ENCODE peak calls at places on chromosomes 16 and 17, in nine cellular contexts. D is fibroblast of pulmonary artery, W is endothelial cell, P is lung, M is NB4, I is BE2C, J is HFFc6, L is GM20000, N is progenitor cell of endocrine pancreas. E is an unnamed sample.
A peak's percentile ranks its signal among the peaks of the same experiment; 100 is the strongest.

GRCh38 chr17:60851181-60851580 is 173.5 kb downstream of the BCAS3 start:
- DNase-seq in W (no peak), L (no peak), P (no peak), J (no peak), N (no peak), M (no peak), D (no peak), I (no peak), E (no peak)

GRCh38 chr16:22634913-22635312 is 124.2 kb downstream of the NPIPB5 start:
- DNase-seq in I (no peak), P (no peak), J (no peak), M (no peak), W (no peak), D (no peak), L (no peak), N (no peak), E (no peak)

GRCh38 chr17:78791840-78792709 is 10.0 kb upstream of the CYTH1 start:
- DNase-seq in N (no peak), W (no peak), J (no peak), D (no peak), P (no peak), L (no peak), I (no peak), M (no peak), E (no peak)

GRCh38 chr17:81655378-81656117 is 794 bp downstream of the PDE6G start:
- DNase-seq in M (no peak), W (no peak), J (no peak), P (no peak), I (no peak), D (no peak), N (no peak), L (no peak), E (no peak)

GRCh38 chr16:68985268-68985667 is 120.2 kb upstream of the HAS3 start:
- DNase-seq in J (no peak), I (no peak), L (no peak), W (no peak), N (no peak), P (no peak), D (no peak), M (no peak), E (peak; percentile 6)

GRCh38 chr17:61289408-61290385 is 109.9 kb upstream of the TBX2 start:
- DNase-seq in P (no peak), L (no peak), I (no peak), M (no peak), J (no peak), W (no peak), N (no peak), D (no peak), E (no peak)

GRCh38 chr16:75192606-75193264 is 14.2 kb downstream of the CTRB2 start:
- DNase-seq in P (no peak), W (no peak), M (no peak), D (no peak), N (no peak), I (no peak), J (no peak), L (no peak), E (no peak)

GRCh38 chr17:76529643-76530488 is 7.6 kb downstream of the CYGB start:
- DNase-seq in N (no peak), L (no peak), J (peak; percentile 38), W (peak; percentile 44), M (peak; percentile 60), P (peak; percentile 72), D (peak; percentile 94), I (peak; percentile 68), E (peak; percentile 91)

DNA sequence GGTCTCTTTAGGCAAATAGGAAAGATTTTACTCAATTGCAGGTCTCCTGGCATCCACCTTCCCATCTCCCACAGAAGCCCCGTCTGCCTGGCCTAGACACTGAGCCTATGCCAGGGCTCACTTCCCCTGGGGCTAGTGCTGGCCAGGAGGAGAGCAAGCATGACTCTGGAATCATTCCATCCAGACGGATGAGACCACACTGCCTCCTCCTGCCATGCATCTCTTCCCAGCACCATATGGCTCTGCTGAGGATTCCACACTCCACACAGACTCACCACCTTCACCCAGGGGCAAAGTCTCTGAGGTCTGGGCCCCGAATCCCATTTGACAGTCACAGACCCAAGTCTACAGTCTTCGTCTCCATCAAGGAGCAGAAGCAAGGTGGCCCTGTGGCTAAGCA is 346.5 kb downstream of the C16orf95 start:
- DNase-seq in L (no peak), D (no peak), W (no peak), I (no peak), N (no peak), M (no peak), P (no peak), J (no peak), E (no peak)
- TF ChIP-seq CTCF in L (no peak), D (no peak), W (no peak), I (no peak), N (no peak), M (no peak), P (no peak), J (no peak), E (no peak)

GRCh38 chr17:44108440-44109311 is 14.8 kb downstream of the HDAC5 start:
- DNase-seq in W (no peak), L (no peak), D (peak; percentile 93), J (peak; percentile 97), N (no peak), M (no peak), P (peak; percentile 47), I (peak; percentile 77), E (peak; percentile 95)

GRCh38 chr17:44105941-44106340 is 17.5 kb downstream of the HDAC5 start:
- DNase-seq in P (no peak), M (no peak), L (no peak), J (no peak), N (no peak), I (no peak), D (no peak), W (no peak), E (no peak)

GRCh38 chr17:44106801-44107200 is 16.6 kb downstream of the HDAC5 start:
- DNase-seq in P (no peak), M (no peak), I (no peak), J (no peak), W (no peak), L (no peak), N (no peak), D (no peak), E (no peak)

GRCh38 chr17:44102845-44103622 is 20.4 kb downstream of the HDAC5 start:
- DNase-seq in L (no peak), I (no peak), D (no peak), P (no peak), J (no peak), W (no peak), N (no peak), M (no peak), E (no peak)

GRCh38 chr17:44105483-44105882 is 18.0 kb downstream of the HDAC5 start:
- DNase-seq in D (no peak), M (no peak), W (no peak), L (no peak), I (peak; percentile 66), J (no peak), N (no peak), P (no peak), E (no peak)
- TF ChIP-seq CTCF in D (no peak), M (no peak), W (no peak), L (no peak), I (peak; percentile 8), J (no peak), N (no peak), P (no peak), E (no peak)

GRCh38 chr17:47844230-47844629 is 3.2 kb upstream of the SCRN2 start:
- DNase-seq in P (no peak), J (peak; percentile 8), I (no peak), W (no peak), L (no peak), N (no peak), D (peak; percentile 31), M (no peak), E (peak; percentile 49)

GRCh38 chr17:47841488-47842308 is 625 bp upstream of the SCRN2 start:
- DNase-seq in L (no peak), W (no peak), N (no peak), P (no peak), D (no peak), J (no peak), M (no peak), I (no peak), E (no peak)

GRCh38 chr17:47844814-47845453 is 3.9 kb upstream of the SCRN2 start:
- DNase-seq in P (no peak), W (no peak), I (no peak), J (peak; percentile 36), D (peak; percentile 41), L (no peak), N (no peak), M (peak; percentile 30), E (peak; percentile 37)

GRCh38 chr17:47840742-47841487 is at the start of gene SCRN2:
- DNase-seq in W (peak; percentile 99), N (peak; percentile 97), M (peak; percentile 87), I (peak; percentile 90), P (peak; percentile 91), L (peak; percentile 91), D (peak; percentile 85), J (peak; percentile 69), E (peak; percentile 88)

DNA sequence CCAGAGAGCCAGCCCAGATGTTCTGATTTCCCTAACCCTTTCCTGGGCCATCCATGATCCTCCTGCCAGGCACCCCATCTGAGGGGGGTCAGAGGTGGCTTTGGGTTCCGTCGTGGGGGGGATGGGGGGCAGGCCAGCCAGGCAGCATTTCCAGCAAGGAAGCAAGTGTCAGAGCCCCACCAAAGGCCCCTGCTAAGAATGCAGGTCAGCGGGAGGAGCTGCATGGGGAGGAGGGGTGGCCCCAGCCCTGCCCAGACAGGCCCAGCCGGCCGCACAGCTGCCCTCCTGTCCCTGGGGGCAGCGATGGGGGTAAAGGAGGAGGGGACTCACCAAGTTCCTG is 2.3 kb upstream of the SCRN2 start:
- DNase-seq in L (no peak), N (no peak), M (no peak), I (no peak), W (no peak), P (no peak), J (no peak), D (no peak), E (no peak)
- TF ChIP-seq CTCF in L (no peak), N (no peak), M (no peak), I (no peak), W (peak; percentile 31), P (no peak), J (no peak), D (no peak), E (no peak)

DNA sequence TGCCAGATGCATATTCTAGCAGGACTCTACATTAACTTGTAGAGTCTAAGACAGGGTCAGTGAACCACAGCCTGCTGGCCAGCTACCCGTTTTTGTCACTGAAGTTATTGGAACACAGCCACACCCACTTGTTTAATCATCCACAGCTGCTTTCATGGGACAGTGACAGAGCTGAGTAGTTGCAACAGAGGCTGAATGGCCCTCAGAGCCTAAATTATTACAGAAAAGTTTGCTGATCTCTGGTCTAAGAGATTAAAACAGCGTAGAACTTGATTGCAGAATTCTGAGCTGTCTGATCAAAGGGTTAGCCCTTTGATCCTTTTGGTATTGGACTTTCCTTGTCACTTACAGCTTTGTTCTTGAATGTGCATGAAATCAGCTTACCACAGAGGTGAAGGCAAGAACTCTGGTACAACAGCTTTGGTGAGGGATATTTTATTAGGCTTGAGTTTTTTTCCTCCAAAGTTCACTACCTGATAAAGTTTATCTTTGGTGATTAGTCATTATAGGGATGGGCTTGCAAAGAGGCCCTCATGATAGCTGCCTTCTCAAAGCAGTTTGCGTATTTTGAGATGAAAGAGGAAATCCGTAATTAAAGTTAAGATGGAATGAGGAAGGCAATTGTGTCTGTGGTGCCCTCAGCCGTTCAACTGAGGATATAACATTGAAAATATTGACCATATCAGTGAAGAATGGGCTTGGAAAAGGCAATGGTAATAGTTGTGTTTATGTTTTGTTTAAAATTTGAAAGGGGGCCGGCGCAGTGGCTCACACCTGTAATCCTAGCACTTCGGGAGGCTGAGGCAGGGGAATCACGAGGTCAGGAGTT is 23.7 kb downstream of the ALDH3A2 start:
- DNase-seq in J (no peak), N (no peak), W (no peak), M (no peak), L (no peak), P (peak; percentile 56), D (no peak), I (no peak), E (peak; percentile 21)
- TF ChIP-seq CTCF in J (peak; percentile 65), N (peak; percentile 8), W (no peak), M (no peak), L (no peak), P (no peak), D (peak; percentile 36), I (no peak), E (peak; percentile 3)